ENCODE peak calls at places on chromosome 4, in nine cellular contexts. One of them, this sample, is unnamed.

GRCh38 chr4:94582517-94582916 is 130.8 kb downstream of the PDLIM5 start:
- DNase-seq in stimulated activated CD4-positive, alpha-beta T cell treated with anti-CD3 and anti-CD28 coated beads, Interleukin-15, amount 100 ng/mL, for 48 hours: no peak
- DNase-seq in mesenchymal stem cell: peak
- DNase-seq in neural crest cell: no peak
- DNase-seq in kidney tubule cell: no peak
- DNase-seq in ecto neural progenitor cell: no peak
- DNase-seq in coronary artery: no peak
- DNase-seq in activated T-cell treated with anti-CD3 and anti-CD28 coated beads for 1 hour: no peak
- DNase-seq in GM12865: no peak
- DNase-seq in this sample: no peak

GRCh38 chr4:41329361-41329760 is 72.6 kb downstream of the UCHL1 start:
- DNase-seq in stimulated activated CD4-positive, alpha-beta T cell treated with anti-CD3 and anti-CD28 coated beads, Interleukin-15, amount 100 ng/mL, for 48 hours: no peak
- DNase-seq in mesenchymal stem cell: no peak
- DNase-seq in neural crest cell: no peak
- DNase-seq in kidney tubule cell: no peak
- DNase-seq in ecto neural progenitor cell: no peak
- DNase-seq in coronary artery: no peak
- DNase-seq in activated T-cell treated with anti-CD3 and anti-CD28 coated beads for 1 hour: no peak
- DNase-seq in GM12865: no peak
- DNase-seq in this sample: no peak

GRCh38 chr4:123750044-123750443 is 353.4 kb downstream of the SPRY1 start:
- DNase-seq in stimulated activated CD4-positive, alpha-beta T cell treated with anti-CD3 and anti-CD28 coated beads, Interleukin-15, amount 100 ng/mL, for 48 hours: no peak
- DNase-seq in mesenchymal stem cell: no peak
- DNase-seq in neural crest cell: no peak
- DNase-seq in kidney tubule cell: peak
- DNase-seq in ecto neural progenitor cell: peak
- DNase-seq in coronary artery: no peak
- DNase-seq in activated T-cell treated with anti-CD3 and anti-CD28 coated beads for 1 hour: no peak
- DNase-seq in GM12865: no peak
- DNase-seq in this sample: no peak

GRCh38 chr4:81039351-81040174 is 9.1 kb downstream of the BMP3 start:
- DNase-seq in stimulated activated CD4-positive, alpha-beta T cell treated with anti-CD3 and anti-CD28 coated beads, Interleukin-15, amount 100 ng/mL, for 48 hours: no peak
- DNase-seq in mesenchymal stem cell: no peak
- DNase-seq in neural crest cell: no peak
- DNase-seq in kidney tubule cell: peak
- DNase-seq in ecto neural progenitor cell: no peak
- DNase-seq in coronary artery: no peak
- DNase-seq in activated T-cell treated with anti-CD3 and anti-CD28 coated beads for 1 hour: no peak
- DNase-seq in GM12865: peak
- DNase-seq in this sample: no peak

GRCh38 chr4:20253272-20253798 is 1.6 kb downstream of the SLIT2 start:
- DNase-seq in stimulated activated CD4-positive, alpha-beta T cell treated with anti-CD3 and anti-CD28 coated beads, Interleukin-15, amount 100 ng/mL, for 48 hours: no peak
- DNase-seq in mesenchymal stem cell: peak
- DNase-seq in neural crest cell: no peak
- DNase-seq in kidney tubule cell: peak
- DNase-seq in ecto neural progenitor cell: peak
- DNase-seq in coronary artery: no peak
- DNase-seq in activated T-cell treated with anti-CD3 and anti-CD28 coated beads for 1 hour: no peak
- DNase-seq in GM12865: no peak
- DNase-seq in this sample: no peak

GRCh38 chr4:1218892-1219552 is 29.9 kb downstream of the CTBP1 start:
- DNase-seq in stimulated activated CD4-positive, alpha-beta T cell treated with anti-CD3 and anti-CD28 coated beads, Interleukin-15, amount 100 ng/mL, for 48 hours: no peak
- DNase-seq in mesenchymal stem cell: no peak
- DNase-seq in neural crest cell: no peak
- DNase-seq in kidney tubule cell: no peak
- DNase-seq in ecto neural progenitor cell: no peak
- DNase-seq in coronary artery: no peak
- DNase-seq in activated T-cell treated with anti-CD3 and anti-CD28 coated beads for 1 hour: no peak
- DNase-seq in GM12865: peak
- DNase-seq in this sample: no peak

GRCh38 chr4:174524242-174524641 is 2.0 kb upstream of the HPGD start:
- DNase-seq in stimulated activated CD4-positive, alpha-beta T cell treated with anti-CD3 and anti-CD28 coated beads, Interleukin-15, amount 100 ng/mL, for 48 hours: no peak
- DNase-seq in mesenchymal stem cell: no peak
- DNase-seq in neural crest cell: no peak
- DNase-seq in kidney tubule cell: no peak
- DNase-seq in ecto neural progenitor cell: no peak
- DNase-seq in coronary artery: no peak
- DNase-seq in activated T-cell treated with anti-CD3 and anti-CD28 coated beads for 1 hour: no peak
- DNase-seq in GM12865: no peak
- DNase-seq in this sample: no peak

GRCh38 chr4:85725727-85726170 is 250.8 kb downstream of the ARHGAP24 start:
- DNase-seq in stimulated activated CD4-positive, alpha-beta T cell treated with anti-CD3 and anti-CD28 coated beads, Interleukin-15, amount 100 ng/mL, for 48 hours: no peak
- DNase-seq in mesenchymal stem cell: no peak
- DNase-seq in neural crest cell: no peak
- DNase-seq in kidney tubule cell: peak
- DNase-seq in ecto neural progenitor cell: no peak
- DNase-seq in coronary artery: no peak
- DNase-seq in activated T-cell treated with anti-CD3 and anti-CD28 coated beads for 1 hour: no peak
- DNase-seq in GM12865: peak
- DNase-seq in this sample: no peak

GRCh38 chr4:14912426-14912825 is 89.9 kb upstream of the CPEB2 start:
- DNase-seq in stimulated activated CD4-positive, alpha-beta T cell treated with anti-CD3 and anti-CD28 coated beads, Interleukin-15, amount 100 ng/mL, for 48 hours: no peak
- DNase-seq in mesenchymal stem cell: no peak
- DNase-seq in neural crest cell: no peak
- DNase-seq in kidney tubule cell: no peak
- DNase-seq in ecto neural progenitor cell: no peak
- DNase-seq in coronary artery: no peak
- DNase-seq in activated T-cell treated with anti-CD3 and anti-CD28 coated beads for 1 hour: no peak
- DNase-seq in GM12865: no peak
- DNase-seq in this sample: no peak

GRCh38 chr4:98657531-98658286 is 702 bp downstream of the TSPAN5 start:
- DNase-seq in stimulated activated CD4-positive, alpha-beta T cell treated with anti-CD3 and anti-CD28 coated beads, Interleukin-15, amount 100 ng/mL, for 48 hours: no peak
- DNase-seq in mesenchymal stem cell: peak
- DNase-seq in neural crest cell: peak
- DNase-seq in kidney tubule cell: peak
- DNase-seq in ecto neural progenitor cell: peak
- DNase-seq in coronary artery: no peak
- DNase-seq in activated T-cell treated with anti-CD3 and anti-CD28 coated beads for 1 hour: no peak
- DNase-seq in GM12865: no peak
- DNase-seq in this sample: no peak

GRCh38 chr4:6217716-6218381 is 17.5 kb upstream of the JAKMIP1 start:
- DNase-seq in stimulated activated CD4-positive, alpha-beta T cell treated with anti-CD3 and anti-CD28 coated beads, Interleukin-15, amount 100 ng/mL, for 48 hours: no peak
- DNase-seq in mesenchymal stem cell: no peak
- DNase-seq in neural crest cell: no peak
- DNase-seq in kidney tubule cell: no peak
- DNase-seq in ecto neural progenitor cell: no peak
- DNase-seq in coronary artery: no peak
- DNase-seq in activated T-cell treated with anti-CD3 and anti-CD28 coated beads for 1 hour: no peak
- DNase-seq in GM12865: peak
- DNase-seq in this sample: no peak

GRCh38 chr4:138804705-138805104 is 210.9 kb upstream of the NOCT start:
- DNase-seq in stimulated activated CD4-positive, alpha-beta T cell treated with anti-CD3 and anti-CD28 coated beads, Interleukin-15, amount 100 ng/mL, for 48 hours: no peak
- DNase-seq in mesenchymal stem cell: no peak
- DNase-seq in neural crest cell: no peak
- DNase-seq in kidney tubule cell: peak
- DNase-seq in ecto neural progenitor cell: peak
- DNase-seq in coronary artery: no peak
- DNase-seq in activated T-cell treated with anti-CD3 and anti-CD28 coated beads for 1 hour: no peak
- DNase-seq in GM12865: no peak
- DNase-seq in this sample: no peak

GRCh38 chr4:111943796-111944203 is 201.5 kb upstream of the FAM241A start:
- DNase-seq in stimulated activated CD4-positive, alpha-beta T cell treated with anti-CD3 and anti-CD28 coated beads, Interleukin-15, amount 100 ng/mL, for 48 hours: no peak
- DNase-seq in mesenchymal stem cell: peak
- DNase-seq in neural crest cell: peak
- DNase-seq in kidney tubule cell: peak
- DNase-seq in ecto neural progenitor cell: peak
- DNase-seq in coronary artery: no peak
- DNase-seq in activated T-cell treated with anti-CD3 and anti-CD28 coated beads for 1 hour: no peak
- DNase-seq in GM12865: peak
- DNase-seq in this sample: no peak